ENCODE peak calls at places on chromosomes 3 and 15, in five cellular contexts. K, I, G, O and D are unnamed samples.

GRCh38 chr3:112653881-112654300 is 12.9 kb upstream of the CCDC80 start:
- DNase-seq in O (no peak), K (no peak), G (no peak), I (peak; percentile 77), D (no peak)

GRCh38 chr15:93088200-93088980 is 621 bp downstream of the RGMA start:
- DNase-seq in O (no peak), K (peak; percentile 58), I (peak; percentile 55), G (no peak), D (no peak)

GRCh38 chr3:10198761-10199688 is 34.3 kb downstream of the IRAK2 start:
- DNase-seq in O (no peak), K (no peak), G (peak; percentile 65), I (peak; percentile 50), D (peak; percentile 73)

GRCh38 chr15:49855917-49856637 is 235.2 kb downstream of the DTWD1 start:
- DNase-seq in G (no peak), I (no peak), K (no peak), O (no peak), D (no peak)

GRCh38 chr3:1082024-1082633 is 10.7 kb upstream of the CNTN6 start:
- DNase-seq in O (no peak), I (no peak), G (peak; percentile 14), K (no peak), D (peak; percentile 1)

GRCh38 chr15:96268421-96269204 is 61.9 kb upstream of the NR2F2 start:
- DNase-seq in G (no peak), O (no peak), K (no peak), I (no peak), D (no peak)

GRCh38 chr3:144294659-144295538 is 323.3 kb downstream of the DIPK2A start:
- DNase-seq in K (no peak), O (no peak), I (no peak), G (no peak), D (no peak)

GRCh38 chr3:129016366-129016724 is 15.2 kb downstream of the EFCC1 start:
- DNase-seq in G (no peak), I (no peak), O (no peak), K (no peak), D (peak; percentile 45)

GRCh38 chr15:30903497-30904187 is at the start of gene FAN1:
- DNase-seq in K (peak; percentile 84), I (peak; percentile 94), O (no peak), G (peak; percentile 79), D (peak; percentile 90)

GRCh38 chr15:44009056-44009455 is 182.3 kb downstream of the WDR76 start:
- DNase-seq in G (no peak), K (no peak), O (no peak), I (peak; percentile 51), D (peak; percentile 40)

GRCh38 chr3:30596161-30596560 is 10.2 kb upstream of the TGFBR2 start:
- DNase-seq in G (no peak), O (no peak), I (peak; percentile 31), K (no peak), D (no peak)

GRCh38 chr3:184798120-184798519 is 13.8 kb upstream of the VPS8 start:
- DNase-seq in I (no peak), O (no peak), G (no peak), K (no peak), D (no peak)

GRCh38 chr3:184805351-184806038 is 6.5 kb upstream of the VPS8 start:
- DNase-seq in K (no peak), I (no peak), G (peak; percentile 40), O (no peak), D (peak; percentile 6)

GRCh38 chr3:184801241-184801640 is 10.7 kb upstream of the VPS8 start:
- DNase-seq in G (no peak), O (no peak), I (no peak), K (no peak), D (no peak)

GRCh38 chr3:184800349-184800748 is 11.6 kb upstream of the VPS8 start:
- DNase-seq in K (no peak), G (no peak), I (no peak), O (no peak), D (no peak)

DNA sequence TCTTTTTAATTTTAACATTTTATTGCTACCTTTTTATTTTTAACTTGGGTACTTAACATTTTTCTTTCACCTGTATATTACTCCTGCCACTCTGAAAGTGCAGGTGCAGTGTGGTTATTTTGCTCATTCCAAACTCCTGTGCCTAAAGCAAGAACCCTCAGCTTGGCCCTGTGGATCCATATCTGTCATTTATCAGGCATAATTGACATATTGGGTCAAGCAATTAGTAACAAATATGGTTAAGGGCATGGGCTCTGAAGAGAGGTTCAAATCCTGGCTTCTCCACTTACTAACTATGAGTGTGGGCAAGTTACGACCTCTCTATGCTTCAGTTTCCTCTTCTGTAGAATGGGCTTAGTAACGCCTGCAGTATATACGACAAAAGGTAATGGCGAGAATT is 9.8 kb upstream of the VPS8 start:
- DNase-seq in I (no peak), O (no peak), K (no peak), G (no peak), D (no peak)
- TF ChIP-seq JUN in I (no peak), O (no peak), K (no peak), G (no peak), D (no peak)

GRCh38 chr15:65334586-65335231 is 30.2 kb downstream of the RNU5B-1 start:
- DNase-seq in I (no peak), K (no peak), G (no peak), O (no peak), D (no peak)

GRCh38 chr15:65336767-65337435 is 32.4 kb downstream of the RNU5B-1 start:
- DNase-seq in K (no peak), O (no peak), I (no peak), G (no peak), D (no peak)

GRCh38 chr15:65335278-65336055 is 31.0 kb downstream of the RNU5B-1 start:
- DNase-seq in O (no peak), I (no peak), K (no peak), G (no peak), D (no peak)

GRCh38 chr15:65337436-65338070 is 33.1 kb downstream of the RNU5B-1 start:
- DNase-seq in I (no peak), K (no peak), O (no peak), G (no peak), D (no peak)

DNA sequence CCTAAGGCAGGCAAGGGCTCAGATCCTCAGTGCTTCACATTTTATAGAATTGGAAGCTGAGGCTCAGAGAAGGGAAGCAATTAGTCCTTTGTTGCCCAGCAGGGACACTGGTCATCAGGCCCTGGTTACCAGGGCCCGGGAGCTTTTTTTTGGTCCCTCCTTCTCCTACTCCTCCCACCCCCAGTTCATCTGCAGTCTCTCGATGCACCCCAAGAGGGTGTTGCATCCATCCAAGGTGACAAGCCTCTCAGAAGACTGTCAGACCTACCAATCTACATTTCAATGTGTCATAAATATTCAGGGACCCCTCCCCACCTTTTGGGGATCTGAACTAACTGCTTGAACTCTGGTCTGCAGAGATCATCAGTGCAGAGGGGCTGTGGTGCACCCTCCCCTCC is 31.9 kb downstream of the RNU5B-1 start:
- DNase-seq in I (no peak), G (no peak), O (no peak), K (no peak), D (no peak)
- TF ChIP-seq JUN in I (no peak), G (no peak), O (no peak), K (no peak), D (no peak)

DNA sequence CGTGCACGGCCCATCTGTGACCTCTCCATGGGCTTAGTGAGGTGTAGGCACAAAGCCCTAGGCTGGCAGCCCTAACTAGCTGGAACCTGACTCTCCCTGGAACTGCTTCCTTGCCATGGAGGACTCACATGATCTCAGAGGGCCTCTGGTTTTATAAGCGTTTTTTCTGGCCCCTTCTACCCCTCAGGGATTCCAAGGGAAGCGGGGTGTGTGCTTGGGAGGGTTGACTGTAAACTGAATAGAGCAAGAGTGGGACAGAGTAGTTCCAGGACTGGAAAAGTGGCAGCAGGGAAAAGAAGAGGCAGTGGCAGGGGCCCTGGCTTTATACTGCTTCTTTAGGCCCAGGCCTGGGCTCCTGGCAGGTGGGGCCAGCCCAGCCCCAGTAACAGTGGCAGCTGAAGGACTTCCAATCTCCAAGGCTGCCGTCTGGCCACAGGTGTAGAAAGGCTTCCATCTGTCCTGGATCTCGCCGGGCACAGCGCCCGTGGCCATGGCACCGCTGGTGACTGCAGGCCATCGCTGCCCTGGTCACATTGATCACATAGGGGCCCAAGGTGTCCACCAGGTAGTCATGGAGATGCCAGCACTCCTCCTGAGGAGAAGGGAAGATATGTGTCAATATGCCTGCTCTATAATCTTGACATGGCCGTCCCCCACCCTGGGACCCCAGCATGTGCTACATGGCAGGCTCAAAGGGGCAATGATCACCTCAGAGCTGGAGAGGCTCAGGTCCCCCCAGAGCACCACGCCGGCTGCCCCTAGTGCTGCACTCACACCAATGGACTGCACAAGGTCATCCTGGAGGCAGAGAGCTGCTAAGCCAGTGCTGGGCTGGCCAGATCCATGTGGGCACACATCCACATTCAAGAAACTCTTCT is 934 bp upstream of the IFRD2 start:
- DNase-seq in K (no peak), O (no peak), I (no peak), G (no peak), D (no peak)
- TF ChIP-seq JUN in K (no peak), O (no peak), I (no peak), G (no peak), D (no peak)

DNA sequence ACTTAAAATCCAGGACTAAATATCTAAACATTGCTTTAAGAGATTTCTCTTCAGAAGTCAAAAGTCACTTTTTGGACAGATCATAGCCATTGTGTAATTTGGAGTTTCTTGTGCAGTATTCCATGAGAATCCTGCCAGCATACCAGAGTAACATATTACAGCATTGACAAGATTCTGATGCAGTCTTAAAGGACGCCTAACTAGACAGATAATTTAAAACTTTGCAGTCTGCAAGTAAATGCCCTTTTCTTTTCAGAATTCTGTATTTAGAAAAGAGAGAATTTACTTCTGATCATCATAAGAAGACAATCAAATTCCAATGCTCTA is 17.5 kb upstream of the IGSF10 start:
- DNase-seq in O (no peak), I (no peak), G (no peak), K (no peak), D (no peak)
- TF ChIP-seq JUN in O (no peak), I (no peak), G (no peak), K (no peak), D (no peak)

DNA sequence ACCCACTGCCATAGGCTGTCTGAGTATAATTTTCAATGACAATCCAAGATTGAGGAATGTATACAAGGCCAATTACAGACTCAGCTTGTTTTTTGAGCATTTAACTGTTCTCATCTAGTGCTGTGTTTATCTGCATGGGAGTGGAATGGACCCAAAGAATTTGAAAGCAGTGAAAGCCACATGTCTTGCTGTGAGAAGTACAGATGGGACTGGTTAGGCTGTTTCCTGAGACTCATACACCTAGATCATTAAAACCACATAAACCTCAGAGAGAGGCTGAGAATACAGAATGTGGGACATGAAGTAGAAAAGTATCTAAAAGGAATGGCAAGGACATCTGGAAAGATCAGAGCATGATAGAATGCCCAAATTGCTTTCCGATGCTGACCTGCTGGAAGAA is 224.6 kb downstream of the NLGN1 start:
- DNase-seq in I (no peak), K (no peak), O (no peak), G (no peak), D (no peak)
- TF ChIP-seq JUN in I (no peak), K (no peak), O (no peak), G (no peak), D (no peak)

GRCh38 chr15:79874242-79874641 is 22.6 kb downstream of the MTHFS start:
- DNase-seq in G (no peak), O (no peak), K (no peak), I (no peak), D (no peak)
- TF ChIP-seq JUN in G (no peak), O (no peak), K (no peak), I (no peak), D (no peak)